ENCODE peak calls at places on chromosome 12, in nine cellular contexts. One of them, this sample, is unnamed.
A peak's percentile ranks its signal among the peaks of the same experiment; 100 is the strongest.

GRCh38 chr12:130711751-130712150 is 4.3 kb downstream of the RIMBP2 start:
- DNase-seq in ascending aorta: no peak
- DNase-seq in stimulated activated CD4-positive, alpha-beta T cell treated with anti-CD3 and anti-CD28 coated beads, TNF-alpha, amount 100 ng/mL, for 24 hours: no peak
- DNase-seq in GDM1: no peak
- DNase-seq in kidney tubule cell: no peak
- DNase-seq in activated CD8-positive, alpha-beta memory T cell treated with anti-CD3 and anti-CD28 coated beads, Interleukin-2, amount 50 U/mL, for 48 hours: no peak
- DNase-seq in cardiac fibroblast: no peak
- DNase-seq in stimulated activated CD8-positive, alpha-beta memory T cell treated with anti-CD3 and anti-CD28 coated beads, Interleukin-12 subunit alpha, Interleukin-12 subunit beta, amount 100 ng/mL, for 4 hours: no peak
- DNase-seq in activated T-cell treated with anti-CD3 and anti-CD28 coated beads for 1 hour: no peak
- DNase-seq in this sample: no peak

GRCh38 chr12:104620761-104621531 is 164.2 kb downstream of the CHST11 start:
- DNase-seq in GDM1: no peak
- DNase-seq in ascending aorta: no peak
- DNase-seq in activated CD8-positive, alpha-beta memory T cell treated with anti-CD3 and anti-CD28 coated beads, Interleukin-2, amount 50 U/mL, for 48 hours: no peak
- DNase-seq in activated T-cell treated with anti-CD3 and anti-CD28 coated beads for 1 hour: no peak
- DNase-seq in stimulated activated CD4-positive, alpha-beta T cell treated with anti-CD3 and anti-CD28 coated beads, TNF-alpha, amount 100 ng/mL, for 24 hours: no peak
- DNase-seq in kidney tubule cell: no peak
- DNase-seq in cardiac fibroblast: no peak
- DNase-seq in stimulated activated CD8-positive, alpha-beta memory T cell treated with anti-CD3 and anti-CD28 coated beads, Interleukin-12 subunit alpha, Interleukin-12 subunit beta, amount 100 ng/mL, for 4 hours: no peak
- DNase-seq in this sample: no peak

GRCh38 chr12:24415934-24416333 is 466.5 kb upstream of the SOX5 start:
- DNase-seq in kidney tubule cell: no peak
- DNase-seq in ascending aorta: no peak
- DNase-seq in GDM1: no peak
- DNase-seq in activated T-cell treated with anti-CD3 and anti-CD28 coated beads for 1 hour: no peak
- DNase-seq in stimulated activated CD4-positive, alpha-beta T cell treated with anti-CD3 and anti-CD28 coated beads, TNF-alpha, amount 100 ng/mL, for 24 hours: no peak
- DNase-seq in stimulated activated CD8-positive, alpha-beta memory T cell treated with anti-CD3 and anti-CD28 coated beads, Interleukin-12 subunit alpha, Interleukin-12 subunit beta, amount 100 ng/mL, for 4 hours: no peak
- DNase-seq in cardiac fibroblast: no peak
- DNase-seq in activated CD8-positive, alpha-beta memory T cell treated with anti-CD3 and anti-CD28 coated beads, Interleukin-2, amount 50 U/mL, for 48 hours: no peak
- DNase-seq in this sample: no peak

GRCh38 chr12:49455506-49455905 is 83.3 kb upstream of the KCNH3 start:
- DNase-seq in activated T-cell treated with anti-CD3 and anti-CD28 coated beads for 1 hour: no peak
- DNase-seq in GDM1: no peak
- DNase-seq in ascending aorta: no peak
- DNase-seq in activated CD8-positive, alpha-beta memory T cell treated with anti-CD3 and anti-CD28 coated beads, Interleukin-2, amount 50 U/mL, for 48 hours: no peak
- DNase-seq in cardiac fibroblast: no peak
- DNase-seq in stimulated activated CD4-positive, alpha-beta T cell treated with anti-CD3 and anti-CD28 coated beads, TNF-alpha, amount 100 ng/mL, for 24 hours: no peak
- DNase-seq in kidney tubule cell: peak; percentile 12
- DNase-seq in stimulated activated CD8-positive, alpha-beta memory T cell treated with anti-CD3 and anti-CD28 coated beads, Interleukin-12 subunit alpha, Interleukin-12 subunit beta, amount 100 ng/mL, for 4 hours: no peak
- DNase-seq in this sample: no peak

GRCh38 chr12:15856097-15856982 is 25.8 kb upstream of the STRAP start:
- DNase-seq in cardiac fibroblast: peak; percentile 89
- DNase-seq in stimulated activated CD4-positive, alpha-beta T cell treated with anti-CD3 and anti-CD28 coated beads, TNF-alpha, amount 100 ng/mL, for 24 hours: no peak
- DNase-seq in stimulated activated CD8-positive, alpha-beta memory T cell treated with anti-CD3 and anti-CD28 coated beads, Interleukin-12 subunit alpha, Interleukin-12 subunit beta, amount 100 ng/mL, for 4 hours: no peak
- DNase-seq in activated T-cell treated with anti-CD3 and anti-CD28 coated beads for 1 hour: peak; percentile 26
- DNase-seq in activated CD8-positive, alpha-beta memory T cell treated with anti-CD3 and anti-CD28 coated beads, Interleukin-2, amount 50 U/mL, for 48 hours: no peak
- DNase-seq in kidney tubule cell: peak; percentile 68
- DNase-seq in ascending aorta: peak; percentile 77
- DNase-seq in GDM1: peak; percentile 8
- DNase-seq in this sample: peak; percentile 39

GRCh38 chr12:101697930-101698781 is 716 bp downstream of the CHPT1 start:
- DNase-seq in activated T-cell treated with anti-CD3 and anti-CD28 coated beads for 1 hour: peak; percentile 5
- DNase-seq in kidney tubule cell: peak; percentile 53
- DNase-seq in activated CD8-positive, alpha-beta memory T cell treated with anti-CD3 and anti-CD28 coated beads, Interleukin-2, amount 50 U/mL, for 48 hours: peak; percentile 69
- DNase-seq in ascending aorta: peak; percentile 79
- DNase-seq in GDM1: no peak
- DNase-seq in stimulated activated CD4-positive, alpha-beta T cell treated with anti-CD3 and anti-CD28 coated beads, TNF-alpha, amount 100 ng/mL, for 24 hours: peak; percentile 22
- DNase-seq in cardiac fibroblast: peak; percentile 47
- DNase-seq in stimulated activated CD8-positive, alpha-beta memory T cell treated with anti-CD3 and anti-CD28 coated beads, Interleukin-12 subunit alpha, Interleukin-12 subunit beta, amount 100 ng/mL, for 4 hours: peak; percentile 2
- DNase-seq in this sample: no peak

GRCh38 chr12:11209098-11209497 is 22.4 kb upstream of the TAS2R42 start:
- DNase-seq in cardiac fibroblast: no peak
- DNase-seq in kidney tubule cell: no peak
- DNase-seq in stimulated activated CD8-positive, alpha-beta memory T cell treated with anti-CD3 and anti-CD28 coated beads, Interleukin-12 subunit alpha, Interleukin-12 subunit beta, amount 100 ng/mL, for 4 hours: no peak
- DNase-seq in activated CD8-positive, alpha-beta memory T cell treated with anti-CD3 and anti-CD28 coated beads, Interleukin-2, amount 50 U/mL, for 48 hours: no peak
- DNase-seq in GDM1: no peak
- DNase-seq in stimulated activated CD4-positive, alpha-beta T cell treated with anti-CD3 and anti-CD28 coated beads, TNF-alpha, amount 100 ng/mL, for 24 hours: no peak
- DNase-seq in ascending aorta: no peak
- DNase-seq in activated T-cell treated with anti-CD3 and anti-CD28 coated beads for 1 hour: no peak
- DNase-seq in this sample: no peak

GRCh38 chr12:53058674-53059433 is 9.0 kb downstream of the TNS2 start:
- DNase-seq in activated CD8-positive, alpha-beta memory T cell treated with anti-CD3 and anti-CD28 coated beads, Interleukin-2, amount 50 U/mL, for 48 hours: no peak
- DNase-seq in ascending aorta: peak; percentile 62
- DNase-seq in stimulated activated CD8-positive, alpha-beta memory T cell treated with anti-CD3 and anti-CD28 coated beads, Interleukin-12 subunit alpha, Interleukin-12 subunit beta, amount 100 ng/mL, for 4 hours: no peak
- DNase-seq in cardiac fibroblast: no peak
- DNase-seq in activated T-cell treated with anti-CD3 and anti-CD28 coated beads for 1 hour: no peak
- DNase-seq in kidney tubule cell: no peak
- DNase-seq in GDM1: no peak
- DNase-seq in stimulated activated CD4-positive, alpha-beta T cell treated with anti-CD3 and anti-CD28 coated beads, TNF-alpha, amount 100 ng/mL, for 24 hours: no peak
- DNase-seq in this sample: no peak